ENCODE peak calls at places on chromosomes 4 and X, in seven cellular contexts. U, H, Q, C, Y, N and P are unnamed samples.

GRCh38 chr4:141870152-141870551 is 233.8 kb downstream of the IL15 start:
- DNase-seq in U (no peak), H (no peak), Q (no peak), C (no peak), Y (no peak), N (no peak), P (no peak)

GRCh38 chrX:46755656-46756055 is 3.3 kb downstream of the SLC9A7 start:
- DNase-seq in U (no peak), H (no peak), Q (no peak), C (no peak), Y (no peak), N (no peak), P (no peak)

GRCh38 chrX:85573801-85574200 is 194.3 kb upstream of the POF1B start:
- DNase-seq in U (no peak), H (no peak), Q (no peak), C (no peak), Y (no peak), N (no peak), P (no peak)

GRCh38 chr4:2333916-2334644 is 72.2 kb upstream of the MXD4 start:
- DNase-seq in U (no peak), H (no peak), Q (no peak), C (no peak), Y (peak), N (no peak), P (no peak)

GRCh38 chr4:43560047-43560446 is 667.5 kb downstream of the GRXCR1 start:
- DNase-seq in U (no peak), H (no peak), Q (no peak), C (no peak), Y (no peak), N (no peak), P (no peak)

GRCh38 chr4:98506462-98507132 is 151.8 kb downstream of the TSPAN5 start:
- DNase-seq in U (no peak), H (peak), Q (no peak), C (no peak), Y (no peak), N (no peak), P (no peak)

GRCh38 chr4:151865327-151865726 is 104.5 kb upstream of the GATB start:
- DNase-seq in U (peak), H (no peak), Q (peak), C (no peak), Y (peak), N (no peak), P (no peak)

GRCh38 chr4:110615366-110616161 is 7.3 kb downstream of the PITX2 start:
- DNase-seq in U (no peak), H (peak), Q (no peak), C (no peak), Y (no peak), N (no peak), P (no peak)

GRCh38 chrX:99795495-99795894 is 614.6 kb downstream of the PCDH19 start:
- DNase-seq in U (no peak), H (no peak), Q (no peak), C (no peak), Y (no peak), N (no peak), P (no peak)

GRCh38 chr4:94304365-94304971 is 38.2 kb downstream of the HPGDS start:
- DNase-seq in U (no peak), H (peak), Q (no peak), C (no peak), Y (no peak), N (peak), P (peak)

GRCh38 chrX:73765776-73766465 is 202.9 kb downstream of the CHIC1 start:
- DNase-seq in U (no peak), H (no peak), Q (no peak), C (no peak), Y (no peak), N (no peak), P (no peak)

GRCh38 chrX:80011522-80011921 is 3.0 kb upstream of the TBX22 start:
- DNase-seq in U (no peak), H (no peak), Q (no peak), C (no peak), Y (no peak), N (no peak), P (no peak)

GRCh38 chr4:145907363-145907762 is 31.3 kb downstream of the ZNF827 start:
- DNase-seq in U (no peak), H (no peak), Q (no peak), C (no peak), Y (no peak), N (no peak), P (no peak)

GRCh38 chr4:121336706-121337105 is 44.1 kb downstream of the QRFPR start:
- DNase-seq in U (no peak), H (no peak), Q (no peak), C (no peak), Y (no peak), N (no peak), P (no peak)

GRCh38 chrX:72713130-72713529 is 976 bp downstream of the PHKA1 start:
- DNase-seq in U (no peak), H (no peak), Q (no peak), C (no peak), Y (no peak), N (peak), P (no peak)

GRCh38 chr4:163702736-163703135 is 208.2 kb downstream of the TMA16 start:
- DNase-seq in U (no peak), H (no peak), Q (no peak), C (no peak), Y (no peak), N (peak), P (no peak)

GRCh38 chr4:1195109-1195671 is 22.8 kb upstream of the SPON2 start:
- DNase-seq in U (no peak), H (no peak), Q (peak), C (no peak), Y (no peak), N (no peak), P (no peak)

GRCh38 chr4:153153339-153153851 is 50.8 kb upstream of the TRIM2 start:
- DNase-seq in U (no peak), H (peak), Q (peak), C (no peak), Y (no peak), N (peak), P (no peak)

GRCh38 chr4:183828125-183828524 is 77.0 kb upstream of the STOX2 start:
- DNase-seq in U (no peak), H (no peak), Q (no peak), C (no peak), Y (no peak), N (no peak), P (no peak)

GRCh38 chrX:5708209-5708608 is 520.5 kb downstream of the NLGN4X start:
- DNase-seq in U (no peak), H (no peak), Q (no peak), C (no peak), Y (no peak), N (no peak), P (no peak)

GRCh38 chrX:134718329-134719317 is 60.4 kb upstream of the PLAC1 start:
- DNase-seq in U (peak), H (no peak), Q (no peak), C (peak), Y (no peak), N (peak), P (peak)

GRCh38 chrX:68717196-68717595 is 69.7 kb downstream of the STARD8 start:
- DNase-seq in U (no peak), H (no peak), Q (no peak), C (no peak), Y (no peak), N (no peak), P (no peak)

GRCh38 chr4:169163947-169164668 is 106.6 kb downstream of the SH3RF1 start:
- DNase-seq in U (no peak), H (no peak), Q (no peak), C (no peak), Y (no peak), N (no peak), P (no peak)

GRCh38 chrX:150162141-150162540 is 201.0 kb upstream of the MAMLD1 start:
- DNase-seq in U (no peak), H (no peak), Q (no peak), C (no peak), Y (no peak), N (no peak), P (no peak)

GRCh38 chr4:54959656-54960055 is 165.7 kb downstream of the KDR start:
- DNase-seq in U (no peak), H (no peak), Q (no peak), C (peak), Y (no peak), N (peak), P (peak)

GRCh38 chr4:5712517-5712916 is 1.5 kb downstream of the EVC start:
- DNase-seq in U (no peak), H (no peak), Q (no peak), C (peak), Y (no peak), N (peak), P (no peak)

GRCh38 chr4:17013382-17014006 is 115.0 kb upstream of the LDB2 start:
- DNase-seq in U (no peak), H (no peak), Q (no peak), C (peak), Y (no peak), N (no peak), P (no peak)

GRCh38 chr4:120685756-120686278 is 236.7 kb downstream of the PRDM5 start:
- DNase-seq in U (no peak), H (no peak), Q (no peak), C (no peak), Y (no peak), N (peak), P (no peak)

GRCh38 chrX:150256297-150256650 is 106.8 kb upstream of the MAMLD1 start:
- DNase-seq in U (no peak), H (no peak), Q (no peak), C (no peak), Y (no peak), N (no peak), P (no peak)

GRCh38 chrX:154374361-154375155 is at the start of gene FLNA:
- DNase-seq in U (no peak), H (peak), Q (no peak), C (no peak), Y (peak), N (no peak), P (no peak)

GRCh38 chrX:19272452-19272851 is 71.3 kb upstream of the PDHA1 start:
- DNase-seq in U (no peak), H (no peak), Q (no peak), C (no peak), Y (no peak), N (peak), P (no peak)

GRCh38 chr4:66506985-66507384 is 836.7 kb upstream of the EPHA5 start:
- DNase-seq in U (no peak), H (no peak), Q (no peak), C (no peak), Y (no peak), N (no peak), P (no peak)

GRCh38 chr4:87188063-87188462 is 32.4 kb downstream of the KLHL8 start:
- DNase-seq in U (no peak), H (no peak), Q (no peak), C (no peak), Y (no peak), N (peak), P (peak)

GRCh38 chr4:184825394-184826314 is at the start of gene ACSL1:
- DNase-seq in U (peak), H (peak), Q (peak), C (no peak), Y (peak), N (peak), P (no peak)

GRCh38 chr4:121353213-121353612 is 27.6 kb downstream of the QRFPR start:
- DNase-seq in U (no peak), H (no peak), Q (no peak), C (no peak), Y (no peak), N (no peak), P (no peak)

GRCh38 chr4:76867880-76868655 is 29.9 kb downstream of the SOWAHB start:
- DNase-seq in U (no peak), H (peak), Q (no peak), C (no peak), Y (no peak), N (no peak), P (no peak)

GRCh38 chr4:10879411-10880110 is 195.0 kb upstream of the CLNK start:
- DNase-seq in U (no peak), H (no peak), Q (no peak), C (no peak), Y (no peak), N (peak), P (no peak)

DNA sequence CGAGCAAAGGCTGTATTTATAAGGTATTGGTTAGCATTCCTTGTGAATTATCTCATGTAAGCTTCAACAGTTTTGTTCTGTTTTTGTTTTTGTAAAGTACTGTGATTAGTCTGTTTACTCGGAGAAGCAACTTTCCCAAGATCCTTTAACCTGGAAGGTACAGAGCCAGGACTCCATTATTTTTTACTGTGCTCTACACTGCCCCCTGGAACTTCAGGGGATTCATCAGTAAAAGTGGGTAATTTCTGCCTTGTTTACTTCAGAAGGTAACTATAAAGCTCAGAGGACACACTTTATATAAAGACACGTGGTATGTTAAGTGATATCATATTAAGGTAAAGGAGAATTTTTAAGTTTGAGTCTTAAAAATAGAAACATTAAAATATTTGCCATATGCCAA is 124.9 kb downstream of the IQCM start:
- DNase-seq in U (no peak), H (no peak), Q (no peak), C (no peak), Y (no peak), N (no peak), P (no peak)
- TF ChIP-seq CTCF in U (no peak), H (peak), Q (no peak), C (no peak), Y (no peak), N (no peak), P (no peak)

GRCh38 chr4:154911097-154911496 is 130.0 kb downstream of the RBM46 start:
- DNase-seq in U (no peak), H (peak), Q (no peak), C (no peak), Y (no peak), N (no peak), P (no peak)
- TF ChIP-seq CTCF in U (no peak), H (peak), Q (no peak), C (peak), Y (no peak), N (no peak), P (peak)

DNA sequence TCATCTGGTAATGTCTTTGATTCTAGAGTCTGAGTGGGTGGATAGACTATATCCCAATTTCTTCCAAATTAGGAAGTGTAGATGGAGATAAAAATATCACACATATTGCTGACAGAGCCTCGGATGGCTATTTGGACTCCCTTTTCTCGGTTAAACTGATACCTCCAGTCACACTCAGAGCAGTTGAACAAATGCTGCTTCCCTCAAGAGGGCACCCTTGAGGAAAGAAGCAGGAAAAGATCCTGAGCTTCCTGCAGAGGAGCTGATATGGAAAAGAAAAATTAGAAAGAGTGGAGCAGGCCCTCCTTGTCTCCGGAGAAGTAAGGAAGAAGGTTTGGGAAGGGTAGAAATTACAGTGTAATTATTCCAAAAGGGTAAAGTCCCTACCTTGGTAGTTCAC is 96.2 kb upstream of the CCSER1 start:
- DNase-seq in U (no peak), H (peak), Q (no peak), C (no peak), Y (no peak), N (no peak), P (no peak)
- TF ChIP-seq CTCF in U (no peak), H (peak), Q (no peak), C (no peak), Y (no peak), N (no peak), P (no peak)

GRCh38 chr4:39062499-39062898 is 467 bp downstream of the KLHL5 start:
- DNase-seq in U (no peak), H (no peak), Q (no peak), C (no peak), Y (no peak), N (no peak), P (no peak)

GRCh38 chr4:39062094-39062493 is at the start of gene KLHL5:
- DNase-seq in U (no peak), H (peak), Q (no peak), C (no peak), Y (no peak), N (no peak), P (no peak)

GRCh38 chr4:39066371-39066770 is 4.3 kb downstream of the KLHL5 start:
- DNase-seq in U (no peak), H (no peak), Q (no peak), C (no peak), Y (no peak), N (no peak), P (no peak)

GRCh38 chr4:39056023-39056422 is 6.0 kb upstream of the KLHL5 start:
- DNase-seq in U (no peak), H (no peak), Q (no peak), C (no peak), Y (no peak), N (no peak), P (no peak)

DNA sequence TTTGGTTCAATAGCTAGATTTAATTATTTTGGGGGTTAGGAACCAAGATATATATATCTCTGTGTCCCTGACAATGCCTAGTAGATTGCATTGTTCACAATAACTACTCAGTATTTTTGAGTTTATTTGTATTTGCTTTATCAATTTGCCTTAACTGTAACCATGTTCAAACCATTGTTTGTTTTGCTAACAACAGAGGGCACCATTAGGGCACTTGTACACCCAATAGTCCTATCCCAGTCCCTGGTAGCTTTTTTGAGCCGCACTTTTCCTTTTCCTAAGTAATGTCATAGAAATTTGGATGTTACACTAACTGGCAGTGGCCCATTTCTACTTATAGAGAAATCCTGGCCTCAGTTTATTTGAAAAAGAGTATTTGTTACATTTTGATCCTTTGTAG is 582 bp upstream of the KLHL5 start:
- DNase-seq in U (no peak), H (no peak), Q (no peak), C (no peak), Y (no peak), N (no peak), P (no peak)
- TF ChIP-seq CTCF in U (no peak), H (no peak), Q (no peak), C (no peak), Y (no peak), N (no peak), P (no peak)

GRCh38 chr4:3834186-3834920 is 68.2 kb downstream of the ADRA2C start:
- DNase-seq in U (no peak), H (no peak), Q (peak), C (no peak), Y (no peak), N (no peak), P (no peak)
- TF ChIP-seq CTCF in U (no peak), H (no peak), Q (no peak), C (no peak), Y (no peak), N (no peak), P (no peak)

GRCh38 chrX:138986235-138986634 is 274.7 kb upstream of the FGF13 start:
- DNase-seq in U (no peak), H (no peak), Q (no peak), C (no peak), Y (no peak), N (no peak), P (no peak)
- TF ChIP-seq CTCF in U (no peak), H (no peak), Q (no peak), C (peak), Y (no peak), N (no peak), P (no peak)

GRCh38 chr4:93203708-93204107 is 624.8 kb upstream of the ATOH1 start:
- DNase-seq in U (no peak), H (peak), Q (no peak), C (no peak), Y (no peak), N (no peak), P (no peak)

GRCh38 chr4:93201471-93201870 is 627.1 kb upstream of the ATOH1 start:
- DNase-seq in U (no peak), H (no peak), Q (no peak), C (no peak), Y (no peak), N (no peak), P (no peak)

DNA sequence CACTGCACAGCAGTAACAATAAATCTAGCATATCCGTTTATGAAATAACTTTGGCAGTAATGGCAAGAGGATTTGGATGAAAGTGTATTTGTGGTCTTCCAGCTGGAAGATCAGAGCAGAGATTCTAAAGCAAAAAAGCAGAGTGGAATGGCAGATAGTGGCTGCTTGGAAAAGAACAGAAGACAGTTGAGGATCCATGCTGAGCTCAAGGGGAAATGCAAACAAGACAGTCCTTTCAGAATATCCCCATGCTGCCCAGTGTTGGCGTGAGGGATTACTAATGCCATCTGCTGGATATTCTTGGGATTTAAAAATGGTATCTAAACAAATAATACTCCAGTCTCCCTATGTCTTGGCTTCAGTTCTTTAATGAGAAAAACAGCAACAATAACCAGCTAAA is 629.1 kb upstream of the ATOH1 start:
- DNase-seq in U (no peak), H (peak), Q (no peak), C (no peak), Y (no peak), N (peak), P (no peak)
- TF ChIP-seq CTCF in U (no peak), H (peak), Q (no peak), C (no peak), Y (peak), N (peak), P (peak)

GRCh38 chr4:138630666-138631065 is 384.9 kb upstream of the NOCT start:
- DNase-seq in U (no peak), H (no peak), Q (no peak), C (no peak), Y (no peak), N (no peak), P (no peak)
- TF ChIP-seq CTCF in U (no peak), H (no peak), Q (no peak), C (no peak), Y (no peak), N (no peak), P (no peak)